ENCODE peak calls at places on chromosomes 5 and 9, in eight cellular contexts. H is heart left ventricle, O is lung, S is hepatocyte, Q is colonic mucosa, M is GM23248, U is ovary, F is cardiac muscle cell. Y is an unnamed sample. For H3K36me3, the result is how much of the 10 kb centered on the place peaks cover.

GRCh38 chr5:79495311-79495710 is 18.6 kb downstream of the HOMER1 start:
- DNase-seq in H (no peak), O (no peak), S (peak), Q (no peak), M (peak), U (no peak), F (no peak), Y (no peak)

GRCh38 chr5:115601709-115602584 is at the start of gene TICAM2:
- DNase-seq in H (peak), O (peak), S (peak), Q (peak), M (peak), U (peak), F (peak), Y (peak)

GRCh38 chr9:89602978-89603628 is 1.7 kb upstream of the GADD45G start:
- DNase-seq in H (peak), O (peak), S (peak), Q (peak), M (peak), U (peak), F (peak), Y (peak)

GRCh38 chr5:134100283-134101011 is 14.0 kb upstream of the TCF7 start:
- DNase-seq in H (no peak), O (no peak), S (peak), Q (no peak), M (peak), U (no peak), F (no peak), Y (peak)

GRCh38 chr5:76337949-76338589 is 65.0 kb upstream of the IQGAP2 start:
- DNase-seq in H (no peak), O (peak), S (peak), Q (peak), M (peak), U (no peak), F (peak), Y (peak)

GRCh38 chr9:74570879-74571512 is 73.9 kb downstream of the RORB start:
- DNase-seq in H (no peak), O (no peak), S (peak), Q (peak), M (peak), U (no peak), F (peak), Y (peak)

GRCh38 chr9:125829743-125830142 is 82.6 kb downstream of the PBX3 start:
- DNase-seq in H (no peak), O (no peak), S (no peak), Q (no peak), M (peak), U (no peak), F (no peak), Y (peak)

GRCh38 chr5:50595199-50595598 is 71.2 kb upstream of the PARP8 start:
- DNase-seq in H (no peak), O (no peak), S (no peak), Q (no peak), M (peak), U (no peak), F (no peak), Y (no peak)

GRCh38 chr9:137446851-137447471 is 5.8 kb upstream of the ENTPD8 start:
- DNase-seq in H (peak), O (no peak), S (no peak), Q (no peak), M (peak), U (no peak), F (no peak), Y (no peak)

GRCh38 chr5:134503937-134504437 is 21.5 kb upstream of the JADE2 start:
- DNase-seq in H (no peak), O (no peak), S (no peak), Q (no peak), M (peak), U (no peak), F (no peak), Y (no peak)

GRCh38 chr9:137985637-137986071 is 108.1 kb downstream of the CACNA1B start:
- DNase-seq in H (no peak), O (no peak), S (peak), Q (no peak), M (no peak), U (no peak), F (no peak), Y (no peak)

DNA sequence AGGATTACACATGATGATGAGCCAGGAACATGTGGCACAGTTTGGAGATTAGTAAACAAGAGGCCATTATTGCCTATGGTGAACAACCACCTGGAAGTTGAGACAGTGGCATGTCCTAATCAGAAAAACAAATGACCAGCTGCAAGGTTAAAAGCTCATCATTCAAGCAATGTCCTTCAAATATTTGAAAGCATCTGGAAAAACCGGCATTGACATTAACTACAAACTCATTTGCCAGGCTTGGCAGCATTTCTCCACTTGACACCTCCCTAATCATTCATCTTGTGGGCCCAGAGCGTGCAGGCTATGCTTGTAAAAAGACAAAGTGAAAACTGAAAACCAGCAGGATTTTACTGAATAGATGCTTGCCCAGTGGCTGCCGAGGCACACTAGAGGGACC is 80.5 kb upstream of the MEGF10 start:
- DNase-seq in H (no peak), O (no peak), S (no peak), Q (no peak), M (no peak), U (no peak), F (no peak), Y (no peak)
- H3K36me3 ChIP-seq in H (under half), O (under half), S (under half), Q (under half), M (under half), U (under half), F (under half), Y (under half)

DNA sequence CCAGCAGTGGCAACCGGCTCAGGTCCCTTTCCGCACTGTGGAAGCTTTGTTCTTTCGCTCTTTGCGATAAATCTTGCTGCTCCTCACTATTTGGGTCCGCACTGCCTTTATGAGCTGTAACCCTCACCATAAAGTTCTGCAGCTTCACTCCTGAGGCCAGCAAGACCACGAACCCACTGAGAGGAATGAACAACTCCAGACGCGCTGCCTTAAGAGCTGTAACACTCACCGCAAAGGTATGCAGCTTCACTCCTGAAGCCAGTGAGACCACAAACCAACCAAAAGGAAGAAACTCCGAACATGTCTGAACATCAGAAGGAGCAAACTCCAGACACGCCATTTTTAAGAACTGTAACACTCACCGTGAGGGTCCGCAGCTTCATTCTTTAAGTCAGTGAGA is 103.5 kb downstream of the GLIS3 start:
- DNase-seq in H (no peak), O (no peak), S (no peak), Q (no peak), M (no peak), U (no peak), F (no peak), Y (no peak)
- H3K36me3 ChIP-seq in H (under half), O (under half), S (under half), Q (under half), M (under half), U (under half), F (under half), Y (under half)

DNA sequence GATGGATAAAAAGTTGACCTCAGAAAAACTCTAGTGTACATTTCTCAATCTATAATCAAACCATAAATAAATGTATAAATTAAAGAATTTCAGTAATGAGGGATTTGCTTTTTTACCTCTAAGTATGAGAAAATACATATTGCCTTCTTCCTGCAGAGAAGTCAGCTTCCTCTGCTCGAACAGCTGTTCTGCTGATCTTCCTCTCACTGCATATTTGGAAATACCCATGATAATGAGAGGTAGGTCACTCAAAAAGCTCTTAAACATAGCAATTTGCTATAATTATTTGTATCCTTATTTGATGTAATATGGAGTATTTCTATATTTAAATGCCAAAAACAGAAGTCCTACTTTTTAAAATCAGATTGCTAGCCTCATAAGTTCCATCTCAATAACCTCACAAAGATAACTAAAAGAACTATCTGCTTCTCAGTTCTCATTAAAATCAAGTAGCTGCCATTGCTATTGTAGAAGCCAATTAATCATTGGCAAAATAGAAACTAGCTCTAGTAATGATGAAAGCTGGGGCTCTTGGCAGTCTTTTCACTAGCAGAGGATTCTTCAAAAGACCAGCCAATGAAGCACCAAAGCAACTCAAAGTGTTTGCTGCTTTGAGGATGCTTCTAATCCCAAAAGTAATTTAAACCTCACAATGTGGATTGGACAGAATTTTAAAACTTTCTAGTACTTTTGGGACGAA is 35.7 kb upstream of the OR13D1 start:
- DNase-seq in H (no peak), O (no peak), S (no peak), Q (no peak), M (no peak), U (no peak), F (no peak), Y (no peak)
- H3K36me3 ChIP-seq in H (under half), O (under half), S (under half), Q (under half), M (under half), U (under half), F (under half), Y (under half)

DNA sequence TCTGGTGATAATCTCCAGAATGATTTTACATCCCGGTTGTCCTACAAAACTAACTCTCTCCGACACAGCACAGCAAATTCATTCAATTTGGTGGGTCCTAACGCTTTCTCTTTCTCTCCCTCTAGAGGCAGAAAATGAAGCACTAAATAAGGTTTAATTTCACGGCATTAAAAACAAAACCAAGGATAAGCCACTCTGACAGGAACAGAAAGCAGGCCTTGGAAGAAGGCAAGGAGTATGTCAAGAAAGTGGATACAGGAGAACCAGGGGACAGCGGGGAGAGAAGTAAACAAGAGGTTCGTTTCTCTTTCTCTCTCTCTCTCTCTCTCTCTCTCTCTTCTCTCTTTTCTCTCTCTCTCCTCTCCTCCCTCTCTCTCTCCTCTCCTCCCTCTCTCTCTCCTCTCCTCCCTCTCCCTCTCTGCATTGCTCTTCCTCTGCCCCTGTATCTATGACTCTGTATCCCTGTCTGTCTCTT is 49.8 kb downstream of the EBF1 start:
- DNase-seq in H (no peak), O (no peak), S (peak), Q (no peak), M (peak), U (no peak), F (no peak), Y (peak)
- H3K36me3 ChIP-seq in H (under half), O (under half), S (under half), Q (under half), M (under half), U (under half), F (under half), Y (under half)

GRCh38 chr5:170078458-170078857 is 27.2 kb upstream of the FOXI1 start:
- DNase-seq in H (no peak), O (no peak), S (no peak), Q (no peak), M (no peak), U (no peak), F (no peak), Y (no peak)
- H3K36me3 ChIP-seq in H (under half), O (under half), S (under half), Q (under half), M (under half), U (under half), F (under half), Y (under half)

GRCh38 chr9:76023715-76024195 is 133.3 kb downstream of the PCSK5 start:
- DNase-seq in H (no peak), O (no peak), S (no peak), Q (no peak), M (no peak), U (no peak), F (no peak), Y (peak)

GRCh38 chr9:76022317-76022716 is 131.8 kb downstream of the PCSK5 start:
- DNase-seq in H (no peak), O (no peak), S (no peak), Q (no peak), M (no peak), U (no peak), F (no peak), Y (no peak)

GRCh38 chr9:76018244-76018643 is 127.8 kb downstream of the PCSK5 start:
- DNase-seq in H (no peak), O (peak), S (no peak), Q (peak), M (no peak), U (no peak), F (no peak), Y (peak)

GRCh38 chr9:76018767-76019166 is 128.3 kb downstream of the PCSK5 start:
- DNase-seq in H (no peak), O (no peak), S (no peak), Q (no peak), M (no peak), U (no peak), F (no peak), Y (no peak)

DNA sequence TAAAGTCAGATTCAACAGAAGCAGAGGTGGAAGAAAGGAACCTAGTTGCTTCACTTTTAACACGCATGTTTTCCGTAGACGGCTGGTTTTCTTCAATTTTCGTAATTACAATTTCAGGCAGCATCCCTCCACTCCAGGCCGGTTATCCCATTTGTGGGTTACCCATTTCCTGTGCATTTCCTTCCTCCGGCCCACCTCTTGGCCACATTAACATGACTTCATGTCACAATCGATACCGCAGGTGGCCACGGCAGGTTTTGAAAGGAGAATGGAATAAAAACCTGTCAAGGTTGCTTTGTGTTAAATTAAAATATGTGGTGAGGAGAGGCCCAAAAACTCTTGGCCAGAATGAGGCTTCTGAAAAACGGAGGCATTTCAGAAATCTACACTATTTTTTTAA is 130.2 kb downstream of the PCSK5 start:
- DNase-seq in H (no peak), O (no peak), S (no peak), Q (no peak), M (no peak), U (no peak), F (no peak), Y (no peak)
- H3K36me3 ChIP-seq in H (under half), O (under half), S (under half), Q (under half), M (under half), U (under half), F (under half), Y (under half)

DNA sequence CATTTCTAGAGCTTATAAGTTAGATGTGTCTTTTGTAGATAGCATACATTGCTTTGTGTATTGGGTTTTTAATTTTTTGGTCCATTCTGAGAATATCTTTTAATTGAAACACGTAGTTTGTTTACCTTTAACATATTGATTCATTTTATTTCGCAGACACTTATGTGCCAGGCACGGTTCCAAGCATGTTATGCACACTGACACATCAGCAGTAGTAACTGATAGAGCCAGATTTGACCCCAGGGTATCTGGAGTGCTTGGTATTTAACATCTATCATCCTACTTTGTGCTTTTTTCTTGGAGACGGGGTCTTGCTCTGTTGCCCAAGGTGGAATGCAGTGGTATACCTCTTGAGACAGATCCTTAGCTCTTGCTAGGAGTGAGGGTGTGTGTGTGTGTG is 71.9 kb downstream of the USP20 start:
- DNase-seq in H (no peak), O (no peak), S (no peak), Q (no peak), M (no peak), U (no peak), F (no peak), Y (no peak)
- H3K36me3 ChIP-seq in H (under half), O (under half), S (under half), Q (under half), M (under half), U (under half), F (under half), Y (under half)

GRCh38 chr9:69176446-69177135 is 2.5 kb downstream of the TJP2 start:
- DNase-seq in H (no peak), O (no peak), S (no peak), Q (no peak), M (no peak), U (no peak), F (no peak), Y (no peak)

GRCh38 chr9:69180200-69180599 is 6.1 kb downstream of the TJP2 start:
- DNase-seq in H (no peak), O (no peak), S (no peak), Q (no peak), M (no peak), U (no peak), F (no peak), Y (no peak)

GRCh38 chr9:69179037-69179436 is 5.0 kb downstream of the TJP2 start:
- DNase-seq in H (no peak), O (no peak), S (no peak), Q (no peak), M (no peak), U (no peak), F (no peak), Y (no peak)

GRCh38 chr9:69180670-69181069 is 6.6 kb downstream of the TJP2 start:
- DNase-seq in H (peak), O (peak), S (peak), Q (peak), M (peak), U (no peak), F (no peak), Y (no peak)

DNA sequence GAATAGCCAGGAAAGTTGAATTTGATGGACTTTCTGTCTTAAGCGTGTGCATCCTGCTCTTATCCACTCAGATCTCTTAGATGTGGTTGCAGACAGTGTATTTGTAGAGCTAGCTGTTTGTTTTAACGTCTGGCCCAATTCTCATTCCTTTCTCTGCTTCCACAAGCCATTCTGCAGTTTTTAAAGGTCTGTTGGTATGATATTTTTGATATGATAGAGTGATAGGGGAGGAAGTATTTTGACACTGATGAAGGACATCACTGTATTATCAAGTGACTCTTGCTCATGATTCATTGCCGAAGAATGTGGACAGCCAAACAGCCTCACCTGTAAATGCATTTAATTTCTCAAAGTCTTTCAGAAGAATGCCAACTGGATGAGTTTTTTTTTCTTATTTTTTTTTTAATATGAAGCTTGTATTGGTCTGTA is 4.5 kb downstream of the TJP2 start:
- DNase-seq in H (no peak), O (no peak), S (no peak), Q (no peak), M (no peak), U (no peak), F (no peak), Y (no peak)
- H3K36me3 ChIP-seq in H (under half), O (under half), S (under half), Q (under half), M (under half), U (under half), F (under half), Y (under half)

DNA sequence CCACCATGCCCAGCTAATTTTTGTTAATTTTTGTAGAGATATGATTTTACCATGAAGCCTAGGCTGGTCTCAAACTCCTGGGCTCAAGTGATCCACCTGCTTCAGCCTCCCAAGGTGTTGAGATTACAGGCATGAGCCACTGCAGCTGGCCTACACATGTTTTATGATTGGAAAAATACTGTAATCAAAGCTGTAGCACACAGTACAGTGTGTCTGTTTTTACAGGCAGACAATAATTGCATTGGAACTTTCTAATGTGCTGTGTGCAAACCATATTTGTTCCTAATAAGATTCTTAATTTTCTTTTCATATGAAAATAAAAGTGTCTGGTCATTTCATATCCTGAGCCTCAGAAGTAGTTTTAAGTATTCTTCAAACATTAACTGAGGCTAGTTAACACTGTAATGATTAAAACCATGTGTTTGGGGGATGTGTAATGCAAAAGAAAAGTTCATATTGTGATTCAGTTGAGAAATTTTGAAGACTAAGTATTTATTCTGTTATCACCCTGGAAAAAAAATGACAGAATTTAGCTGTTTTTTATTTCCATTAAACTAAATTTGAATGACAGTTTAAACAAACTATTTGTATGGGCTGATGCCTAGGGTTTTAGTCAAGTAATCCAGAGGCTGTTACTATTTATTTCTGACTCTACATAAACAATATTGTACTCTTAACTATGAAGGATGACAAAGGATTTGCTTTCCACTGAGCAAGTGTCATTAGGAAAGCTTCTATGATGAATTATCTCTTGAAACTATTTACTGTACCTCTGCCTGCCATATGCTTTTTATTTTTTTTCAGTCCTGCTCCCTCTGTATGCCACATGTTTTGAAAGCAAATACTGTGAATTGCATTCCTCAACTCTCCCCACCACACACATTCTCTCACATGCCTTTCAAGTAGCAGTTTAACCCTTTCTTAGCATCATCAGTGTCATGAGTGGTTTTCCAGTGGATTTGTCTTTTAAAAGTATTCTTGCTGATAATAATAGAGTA is 111.5 kb downstream of the MTREX start:
- DNase-seq in H (no peak), O (no peak), S (no peak), Q (no peak), M (peak), U (no peak), F (peak), Y (no peak)
- H3K36me3 ChIP-seq in H (under half), O (under half), S (under half), Q (under half), M (under half), U (under half), F (under half), Y (under half)

Y was measured in testis.